ENCODE peak calls at places on chromosomes 7 and 10, in six cellular contexts. One of them, this sample, is unnamed.

GRCh38 chr10:73887038-73888015 is 13.0 kb upstream of the CAMK2G start:
- DNase-seq in thoracic aorta: peak
- DNase-seq in dorsolateral prefrontal cortex: peak
- DNase-seq in Calu3: peak
- DNase-seq in GM12865: no peak
- DNase-seq in cardiac muscle cell: peak
- DNase-seq in this sample: no peak

GRCh38 chr7:117323877-117324699 is 1.2 kb upstream of the WNT2 start:
- DNase-seq in thoracic aorta: no peak
- DNase-seq in dorsolateral prefrontal cortex: no peak
- DNase-seq in Calu3: peak
- DNase-seq in GM12865: peak
- DNase-seq in cardiac muscle cell: peak
- DNase-seq in this sample: peak

GRCh38 chr10:60994128-60994527 is 50.1 kb upstream of the RHOBTB1 start:
- DNase-seq in thoracic aorta: no peak
- DNase-seq in dorsolateral prefrontal cortex: no peak
- DNase-seq in Calu3: no peak
- DNase-seq in GM12865: no peak
- DNase-seq in cardiac muscle cell: no peak
- DNase-seq in this sample: no peak

GRCh38 chr10:124149681-124150080 is 56.3 kb upstream of the CHST15 start:
- DNase-seq in thoracic aorta: no peak
- DNase-seq in dorsolateral prefrontal cortex: no peak
- DNase-seq in Calu3: no peak
- DNase-seq in GM12865: peak
- DNase-seq in cardiac muscle cell: no peak
- DNase-seq in this sample: no peak

GRCh38 chr7:4713183-4713784 is 31.2 kb downstream of the FOXK1 start:
- DNase-seq in thoracic aorta: no peak
- DNase-seq in dorsolateral prefrontal cortex: no peak
- DNase-seq in Calu3: no peak
- DNase-seq in GM12865: peak
- DNase-seq in cardiac muscle cell: peak
- DNase-seq in this sample: no peak

GRCh38 chr10:7291487-7292113 is 119.2 kb downstream of the SFMBT2 start:
- DNase-seq in thoracic aorta: no peak
- DNase-seq in dorsolateral prefrontal cortex: no peak
- DNase-seq in Calu3: no peak
- DNase-seq in GM12865: no peak
- DNase-seq in cardiac muscle cell: no peak
- DNase-seq in this sample: no peak

GRCh38 chr10:16597656-16598055 is 76.0 kb upstream of the C1QL3 start:
- DNase-seq in thoracic aorta: no peak
- DNase-seq in dorsolateral prefrontal cortex: peak
- DNase-seq in Calu3: no peak
- DNase-seq in GM12865: no peak
- DNase-seq in cardiac muscle cell: peak
- DNase-seq in this sample: no peak

GRCh38 chr7:92517626-92518025 is 10.7 kb downstream of the PEX1 start:
- DNase-seq in thoracic aorta: no peak
- DNase-seq in dorsolateral prefrontal cortex: no peak
- DNase-seq in Calu3: no peak
- DNase-seq in GM12865: no peak
- DNase-seq in cardiac muscle cell: no peak
- DNase-seq in this sample: no peak

GRCh38 chr7:519974-520458 is 370 bp upstream of the PDGFA start:
- DNase-seq in thoracic aorta: no peak
- DNase-seq in dorsolateral prefrontal cortex: peak
- DNase-seq in Calu3: peak
- DNase-seq in GM12865: peak
- DNase-seq in cardiac muscle cell: peak
- DNase-seq in this sample: peak

GRCh38 chr10:14598809-14599764 is 175.6 kb downstream of the FAM107B start:
- DNase-seq in thoracic aorta: no peak
- DNase-seq in dorsolateral prefrontal cortex: no peak
- DNase-seq in Calu3: no peak
- DNase-seq in GM12865: no peak
- DNase-seq in cardiac muscle cell: no peak
- DNase-seq in this sample: peak

GRCh38 chr10:25026463-25026862 is 10.1 kb downstream of the THNSL1 start:
- DNase-seq in thoracic aorta: no peak
- DNase-seq in dorsolateral prefrontal cortex: no peak
- DNase-seq in Calu3: no peak
- DNase-seq in GM12865: no peak
- DNase-seq in cardiac muscle cell: peak
- DNase-seq in this sample: no peak

GRCh38 chr7:70570961-70571360 is 561.0 kb upstream of the GALNT17 start:
- DNase-seq in thoracic aorta: no peak
- DNase-seq in dorsolateral prefrontal cortex: no peak
- DNase-seq in Calu3: no peak
- DNase-seq in GM12865: no peak
- DNase-seq in cardiac muscle cell: no peak
- DNase-seq in this sample: no peak

GRCh38 chr7:77651544-77652162 is 44.6 kb upstream of the RSBN1L start:
- DNase-seq in thoracic aorta: no peak
- DNase-seq in dorsolateral prefrontal cortex: no peak
- DNase-seq in Calu3: peak
- DNase-seq in GM12865: peak
- DNase-seq in cardiac muscle cell: peak
- DNase-seq in this sample: no peak

GRCh38 chr10:133245439-133246235 is 8.0 kb downstream of the VENTX start:
- DNase-seq in thoracic aorta: no peak
- DNase-seq in dorsolateral prefrontal cortex: no peak
- DNase-seq in Calu3: no peak
- DNase-seq in GM12865: no peak
- DNase-seq in cardiac muscle cell: peak
- DNase-seq in this sample: no peak

GRCh38 chr10:59234814-59235429 is 58.5 kb downstream of the PHYHIPL start:
- DNase-seq in thoracic aorta: no peak
- DNase-seq in dorsolateral prefrontal cortex: no peak
- DNase-seq in Calu3: peak
- DNase-seq in GM12865: peak
- DNase-seq in cardiac muscle cell: peak
- DNase-seq in this sample: no peak

GRCh38 chr7:132065973-132066611 is 509.7 kb upstream of the PODXL start:
- DNase-seq in thoracic aorta: no peak
- DNase-seq in dorsolateral prefrontal cortex: no peak
- DNase-seq in Calu3: no peak
- DNase-seq in GM12865: no peak
- DNase-seq in cardiac muscle cell: no peak
- DNase-seq in this sample: no peak

GRCh38 chr10:119669975-119670640 is 18.9 kb downstream of the BAG3 start:
- DNase-seq in thoracic aorta: no peak
- DNase-seq in dorsolateral prefrontal cortex: no peak
- DNase-seq in Calu3: no peak
- DNase-seq in GM12865: no peak
- DNase-seq in cardiac muscle cell: no peak
- DNase-seq in this sample: no peak

GRCh38 chr10:77442790-77443189 is 194.8 kb downstream of the KCNMA1 start:
- DNase-seq in thoracic aorta: no peak
- DNase-seq in dorsolateral prefrontal cortex: no peak
- DNase-seq in Calu3: no peak
- DNase-seq in GM12865: no peak
- DNase-seq in cardiac muscle cell: no peak
- DNase-seq in this sample: no peak

GRCh38 chr10:5895804-5896203 is 5.8 kb downstream of the FBH1 start:
- DNase-seq in thoracic aorta: no peak
- DNase-seq in dorsolateral prefrontal cortex: no peak
- DNase-seq in Calu3: no peak
- DNase-seq in GM12865: peak
- DNase-seq in cardiac muscle cell: no peak
- DNase-seq in this sample: no peak

DNA sequence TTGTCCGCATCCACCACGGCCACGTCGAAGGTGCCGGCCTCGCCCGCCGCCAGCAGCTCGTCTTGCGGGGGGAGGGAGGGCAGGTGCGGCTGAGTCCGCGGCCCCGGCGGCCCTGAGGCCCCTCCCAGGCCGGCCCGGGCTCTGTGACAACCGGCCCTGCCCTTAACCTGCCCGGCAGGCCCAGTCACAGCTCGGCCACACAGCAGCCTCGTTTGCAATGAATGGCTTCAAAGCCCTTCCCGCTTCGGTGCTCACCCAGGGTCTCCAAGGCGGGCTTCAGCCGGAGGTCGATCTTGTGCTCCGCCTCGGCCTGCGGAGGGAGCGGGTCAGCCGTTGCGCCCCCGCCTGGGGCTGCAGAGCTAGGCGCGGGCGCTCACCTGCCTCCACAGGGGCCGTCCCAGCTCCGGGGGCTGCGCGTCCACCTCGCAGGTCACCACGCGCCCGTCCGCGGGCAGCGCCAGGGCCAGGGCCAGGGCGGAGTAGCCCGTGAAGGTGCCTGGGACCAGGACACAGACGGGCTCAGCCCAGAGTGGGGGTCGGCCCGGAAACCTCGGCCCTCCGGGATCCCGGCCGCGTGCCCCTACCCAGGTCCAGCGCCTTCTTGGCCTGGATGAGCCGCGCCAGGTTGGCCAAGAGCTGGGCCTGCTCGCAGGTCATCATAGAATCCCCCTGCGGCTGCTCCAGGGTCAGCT is 928 bp downstream of the COMTD1 start:
- DNase-seq in thoracic aorta: no peak
- DNase-seq in dorsolateral prefrontal cortex: no peak
- DNase-seq in Calu3: peak
- DNase-seq in GM12865: peak
- DNase-seq in cardiac muscle cell: no peak
- DNase-seq in this sample: no peak
- TF ChIP-seq CTCF in thoracic aorta: no peak
- TF ChIP-seq CTCF in dorsolateral prefrontal cortex: no peak
- TF ChIP-seq CTCF in Calu3: no peak
- TF ChIP-seq CTCF in GM12865: peak
- TF ChIP-seq CTCF in cardiac muscle cell: no peak
- TF ChIP-seq CTCF in this sample: no peak

GRCh38 chr10:116272497-116273221 is at the start of gene GFRA1:
- DNase-seq in thoracic aorta: no peak
- DNase-seq in dorsolateral prefrontal cortex: peak
- DNase-seq in Calu3: no peak
- DNase-seq in GM12865: no peak
- DNase-seq in cardiac muscle cell: peak
- DNase-seq in this sample: peak
- TF ChIP-seq CTCF in thoracic aorta: no peak
- TF ChIP-seq CTCF in dorsolateral prefrontal cortex: no peak
- TF ChIP-seq CTCF in Calu3: no peak
- TF ChIP-seq CTCF in GM12865: no peak
- TF ChIP-seq CTCF in cardiac muscle cell: no peak
- TF ChIP-seq CTCF in this sample: peak

GRCh38 chr7:26843696-26844095 is 20.7 kb downstream of the SKAP2 start:
- DNase-seq in thoracic aorta: no peak
- DNase-seq in dorsolateral prefrontal cortex: no peak
- DNase-seq in Calu3: no peak
- DNase-seq in GM12865: no peak
- DNase-seq in cardiac muscle cell: no peak
- DNase-seq in this sample: no peak
- TF ChIP-seq CTCF in thoracic aorta: no peak
- TF ChIP-seq CTCF in dorsolateral prefrontal cortex: no peak
- TF ChIP-seq CTCF in Calu3: no peak
- TF ChIP-seq CTCF in GM12865: no peak
- TF ChIP-seq CTCF in cardiac muscle cell: no peak
- TF ChIP-seq CTCF in this sample: no peak

GRCh38 chr7:55493416-55493815 is 78.9 kb downstream of the VOPP1 start:
- DNase-seq in thoracic aorta: no peak
- DNase-seq in dorsolateral prefrontal cortex: no peak
- DNase-seq in Calu3: no peak
- DNase-seq in GM12865: no peak
- DNase-seq in cardiac muscle cell: no peak
- DNase-seq in this sample: no peak
- TF ChIP-seq CTCF in thoracic aorta: no peak
- TF ChIP-seq CTCF in dorsolateral prefrontal cortex: no peak
- TF ChIP-seq CTCF in Calu3: no peak
- TF ChIP-seq CTCF in GM12865: no peak
- TF ChIP-seq CTCF in cardiac muscle cell: no peak
- TF ChIP-seq CTCF in this sample: no peak

GRCh38 chr7:143405158-143405557 is 3.5 kb downstream of the EPHA1 start:
- DNase-seq in thoracic aorta: no peak
- DNase-seq in dorsolateral prefrontal cortex: no peak
- DNase-seq in Calu3: no peak
- DNase-seq in GM12865: no peak
- DNase-seq in cardiac muscle cell: peak
- DNase-seq in this sample: no peak

GRCh38 chr7:143407296-143408246 is 1.1 kb downstream of the EPHA1 start:
- DNase-seq in thoracic aorta: no peak
- DNase-seq in dorsolateral prefrontal cortex: no peak
- DNase-seq in Calu3: no peak
- DNase-seq in GM12865: no peak
- DNase-seq in cardiac muscle cell: no peak
- DNase-seq in this sample: no peak

GRCh38 chr7:143408247-143408685 is 390 bp downstream of the EPHA1 start:
- DNase-seq in thoracic aorta: no peak
- DNase-seq in dorsolateral prefrontal cortex: no peak
- DNase-seq in Calu3: no peak
- DNase-seq in GM12865: no peak
- DNase-seq in cardiac muscle cell: no peak
- DNase-seq in this sample: peak

GRCh38 chr7:143408686-143409551 is at the start of gene EPHA1:
- DNase-seq in thoracic aorta: no peak
- DNase-seq in dorsolateral prefrontal cortex: no peak
- DNase-seq in Calu3: peak
- DNase-seq in GM12865: no peak
- DNase-seq in cardiac muscle cell: peak
- DNase-seq in this sample: peak

DNA sequence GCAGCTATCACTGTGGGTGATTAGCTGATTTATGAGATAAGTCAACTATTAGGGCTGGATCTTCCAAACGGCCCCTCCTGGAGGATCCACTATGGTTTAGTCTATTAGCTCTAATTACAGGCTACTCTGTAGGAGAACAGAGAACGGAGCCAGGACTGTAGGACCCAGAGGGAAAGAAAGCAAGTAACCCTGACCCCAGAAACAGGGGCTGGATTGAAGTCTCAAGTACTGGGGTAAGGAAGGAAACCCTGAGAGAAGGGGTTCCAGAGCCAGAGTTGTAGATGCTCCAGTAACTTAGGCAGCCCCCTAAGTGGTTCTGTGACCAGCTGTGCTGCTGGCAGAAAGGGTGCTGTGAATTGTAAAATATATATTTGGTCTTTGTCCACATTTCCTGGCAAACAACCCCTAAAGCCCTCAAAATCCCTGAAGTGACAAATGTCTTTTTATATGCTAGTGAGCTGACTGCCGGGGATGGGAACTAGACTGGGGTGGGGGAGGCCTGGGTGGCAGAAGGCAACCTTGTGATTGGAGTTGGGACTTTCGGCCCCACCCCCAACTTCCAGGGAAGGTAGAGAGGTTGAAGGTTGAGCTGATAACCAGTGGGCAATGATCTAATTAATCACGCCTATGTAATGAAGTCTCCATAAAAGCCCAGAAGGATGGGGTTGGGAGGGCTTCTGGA is 2.8 kb downstream of the EPHA1 start:
- DNase-seq in thoracic aorta: no peak
- DNase-seq in dorsolateral prefrontal cortex: no peak
- DNase-seq in Calu3: no peak
- DNase-seq in GM12865: no peak
- DNase-seq in cardiac muscle cell: no peak
- DNase-seq in this sample: no peak
- TF ChIP-seq CTCF in thoracic aorta: no peak
- TF ChIP-seq CTCF in dorsolateral prefrontal cortex: no peak
- TF ChIP-seq CTCF in Calu3: no peak
- TF ChIP-seq CTCF in GM12865: no peak
- TF ChIP-seq CTCF in cardiac muscle cell: no peak
- TF ChIP-seq CTCF in this sample: no peak

This sample was measured in right lobe of liver.